ENCODE peak calls at places on chromosomes 13 and 19, in five cellular contexts. M is fibroblast of lung, A is neural progenitor cell, Q is SK-N-SH, P is H9. H is an unnamed sample.

GRCh38 chr19:46624958-46625661 is at the start of gene PTGIR:
- DNase-seq in Q (peak; percentile 43), M (peak; percentile 67), P (no peak), A (no peak), H (no peak)

GRCh38 chr19:54096642-54097106 is 3.9 kb downstream of the OSCAR start:
- DNase-seq in A (peak; percentile 23), P (peak; percentile 65), Q (no peak), M (peak; percentile 45), H (peak; percentile 25)

GRCh38 chr13:20102776-20103175 is 58.1 kb downstream of the GJA3 start:
- DNase-seq in P (no peak), A (no peak), M (no peak), Q (no peak), H (peak; percentile 20)

GRCh38 chr19:35712910-35713845 is 4.6 kb upstream of the KMT2B start:
- DNase-seq in M (no peak), A (no peak), P (no peak), Q (no peak), H (no peak)

GRCh38 chr13:73288596-73288995 is 229.8 kb downstream of the KLF5 start:
- DNase-seq in P (no peak), Q (no peak), M (no peak), A (no peak), H (no peak)

GRCh38 chr13:46586766-46587509 is 34.0 kb downstream of the LRCH1 start:
- DNase-seq in M (peak; percentile 65), A (no peak), P (no peak), Q (no peak), H (no peak)

GRCh38 chr19:45542234-45542668 is 35.0 kb downstream of the VASP start:
- DNase-seq in M (no peak), P (no peak), Q (no peak), A (no peak), H (peak; percentile 94)

GRCh38 chr13:24153979-24154378 is 6.5 kb upstream of the SPATA13 start:
- DNase-seq in A (no peak), M (no peak), Q (no peak), P (no peak), H (no peak)

DNA sequence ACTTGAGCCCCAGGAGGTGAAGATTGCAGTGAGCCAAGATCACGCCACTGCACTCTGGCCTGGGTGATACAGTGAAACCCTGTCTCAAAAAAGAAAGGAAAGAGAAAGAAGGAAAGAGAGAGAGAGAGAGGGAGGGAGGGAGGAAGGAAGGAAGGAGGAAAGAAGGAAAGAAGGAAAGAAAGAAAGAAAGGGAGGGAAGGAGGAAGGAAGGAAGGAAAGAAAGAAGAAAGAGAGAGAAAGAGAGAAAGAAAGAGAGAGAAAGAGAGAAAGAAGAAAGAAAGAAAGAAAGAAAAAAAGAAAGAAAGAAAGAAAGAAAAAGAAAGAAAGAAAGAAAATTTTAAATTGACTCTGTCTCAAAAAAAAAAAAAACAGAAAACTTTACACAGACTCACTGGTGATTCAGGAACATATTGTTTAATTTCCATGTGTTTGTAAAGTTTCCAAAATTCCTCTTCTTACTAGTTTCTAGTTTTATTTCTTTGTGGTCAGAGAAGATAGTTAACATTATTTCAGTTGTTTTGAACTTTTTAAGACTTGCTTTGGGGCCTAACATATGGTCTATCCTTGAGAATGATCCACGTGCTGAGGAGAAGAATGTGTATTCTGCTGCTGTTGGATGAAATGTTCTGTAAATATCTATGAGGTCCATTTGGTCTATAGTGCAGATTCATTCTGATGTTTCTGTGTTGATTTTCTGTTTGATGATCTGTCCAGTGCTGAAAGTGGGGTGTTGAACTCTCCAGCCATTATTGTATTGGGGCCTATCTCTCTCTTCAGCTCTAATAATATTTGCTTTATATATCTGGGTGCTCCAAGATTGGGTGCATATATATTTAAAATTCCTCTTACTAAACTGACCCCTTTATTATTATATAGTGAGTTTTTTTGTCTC is 204.4 kb upstream of the SERP2 start:
- DNase-seq in A (no peak), P (no peak), M (no peak), Q (no peak), H (no peak)
- H3K9ac ChIP-seq in A (no peak overlapping the region), P (no peak overlapping the region), M (no peak overlapping the region), Q (no peak overlapping the region), H (no peak overlapping the region)

GRCh38 chr13:97346561-97347254 is 87.3 kb upstream of the RAP2A start:
- DNase-seq in M (no peak), P (no peak), A (no peak), Q (no peak), H (no peak)

GRCh38 chr13:97346097-97346496 is 87.9 kb upstream of the RAP2A start:
- DNase-seq in M (no peak), A (no peak), Q (no peak), P (no peak), H (no peak)

GRCh38 chr13:97342136-97342535 is 91.8 kb upstream of the RAP2A start:
- DNase-seq in Q (no peak), M (no peak), A (no peak), P (no peak), H (no peak)

GRCh38 chr13:97342936-97343335 is 91.0 kb upstream of the RAP2A start:
- DNase-seq in P (no peak), Q (no peak), A (no peak), M (no peak), H (no peak)

DNA sequence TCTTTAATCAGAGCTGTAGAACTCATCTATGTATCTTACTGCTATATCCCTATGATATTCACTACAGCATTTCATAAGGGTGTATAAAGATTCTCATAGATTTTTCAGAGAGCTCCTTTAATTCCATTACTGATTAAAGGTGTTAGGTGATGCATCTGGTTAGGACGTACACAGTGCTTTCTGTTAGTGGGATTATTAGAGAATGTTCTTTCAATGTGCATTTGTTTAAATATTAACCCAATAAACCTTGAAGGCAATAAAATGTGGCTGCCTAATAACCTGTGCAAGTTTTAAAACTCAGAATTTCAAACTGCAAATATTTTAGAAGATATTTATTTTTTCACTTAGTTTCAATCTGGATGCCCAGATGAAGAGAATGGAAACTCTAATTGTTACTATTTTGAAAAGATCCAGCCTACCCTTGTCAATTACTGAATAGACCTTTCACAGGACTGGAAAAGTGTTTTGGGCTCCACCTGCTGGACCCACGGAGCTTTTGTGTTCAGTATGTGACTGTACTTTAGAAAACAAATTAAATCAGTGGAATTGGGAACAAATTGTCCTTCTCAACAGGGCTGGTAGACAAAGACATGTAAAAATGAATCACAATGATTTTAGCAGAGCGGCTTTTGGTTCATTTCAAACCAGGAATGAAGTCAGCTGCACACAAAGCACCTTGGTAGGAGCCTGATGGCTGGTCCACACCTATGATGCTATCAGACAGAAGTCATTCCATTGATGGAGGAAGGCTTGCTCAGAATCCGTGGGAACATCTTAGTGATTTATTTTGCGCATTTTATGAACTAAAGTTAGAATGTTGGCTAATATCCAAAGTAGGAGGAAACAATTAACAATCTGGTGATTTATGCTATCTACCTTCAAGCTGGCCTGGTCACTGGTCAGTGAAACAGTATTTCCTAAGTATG is 89.5 kb upstream of the RAP2A start:
- DNase-seq in M (peak; percentile 41), A (peak; percentile 70), Q (peak; percentile 67), P (no peak), H (peak; percentile 49)
- TF ChIP-seq CTCF in M (peak; percentile 80), A (peak; percentile 76), Q (peak; percentile 83), P (peak; percentile 78), H (peak; percentile 76)

GRCh38 chr13:98483636-98484288 is 93.1 kb downstream of the STK24 start:
- DNase-seq in Q (no peak), P (no peak), M (peak; percentile 21), A (no peak), H (no peak)
- H3K9ac ChIP-seq in Q (peak overlapping the region; percentile 57), P (no peak overlapping the region), M (no peak overlapping the region), A (no peak overlapping the region), H (peak overlapping the region; percentile 87)

GRCh38 chr19:799076-799881 is 2.0 kb downstream of the PTBP1 start:
- DNase-seq in P (peak; percentile 54), A (peak; percentile 79), Q (peak; percentile 41), M (peak; percentile 63), H (peak; percentile 46)
- TF ChIP-seq CTCF in P (peak; percentile 25), A (no peak), Q (peak; percentile 41), M (peak; percentile 41), H (peak; percentile 43)